ENCODE peak calls at places on chromosomes 2 and 18, in seven cellular contexts. One of them, this sample, is unnamed.

GRCh38 chr18:43534511-43534910 is 257.2 kb upstream of the SYT4 start:
- DNase-seq in A172: no peak
- DNase-seq in epithelial cell of proximal tubule: peak
- DNase-seq in stimulated activated CD4-positive, alpha-beta T cell treated with anti-CD3 and anti-CD28 coated beads, TNF-alpha, amount 100 ng/mL, for 24 hours: no peak
- DNase-seq in HEK293T: no peak
- DNase-seq in caudate nucleus: no peak
- DNase-seq in cardiac septum: no peak
- DNase-seq in this sample: no peak

GRCh38 chr18:46073474-46074331 is 1.6 kb upstream of the PSTPIP2 start:
- DNase-seq in A172: peak
- DNase-seq in epithelial cell of proximal tubule: peak
- DNase-seq in stimulated activated CD4-positive, alpha-beta T cell treated with anti-CD3 and anti-CD28 coated beads, TNF-alpha, amount 100 ng/mL, for 24 hours: peak
- DNase-seq in HEK293T: no peak
- DNase-seq in caudate nucleus: no peak
- DNase-seq in cardiac septum: no peak
- DNase-seq in this sample: peak

GRCh38 chr2:234670052-234670451 is 173.2 kb upstream of the ARL4C start:
- DNase-seq in A172: peak
- DNase-seq in epithelial cell of proximal tubule: peak
- DNase-seq in stimulated activated CD4-positive, alpha-beta T cell treated with anti-CD3 and anti-CD28 coated beads, TNF-alpha, amount 100 ng/mL, for 24 hours: no peak
- DNase-seq in HEK293T: no peak
- DNase-seq in caudate nucleus: no peak
- DNase-seq in cardiac septum: no peak
- DNase-seq in this sample: peak

GRCh38 chr2:133955174-133955573 is 298.7 kb upstream of the MGAT5 start:
- DNase-seq in A172: no peak
- DNase-seq in epithelial cell of proximal tubule: no peak
- DNase-seq in stimulated activated CD4-positive, alpha-beta T cell treated with anti-CD3 and anti-CD28 coated beads, TNF-alpha, amount 100 ng/mL, for 24 hours: no peak
- DNase-seq in HEK293T: no peak
- DNase-seq in caudate nucleus: no peak
- DNase-seq in cardiac septum: no peak
- DNase-seq in this sample: no peak

GRCh38 chr18:623760-624620 is 27.2 kb downstream of the CLUL1 start:
- DNase-seq in A172: peak
- DNase-seq in epithelial cell of proximal tubule: peak
- DNase-seq in stimulated activated CD4-positive, alpha-beta T cell treated with anti-CD3 and anti-CD28 coated beads, TNF-alpha, amount 100 ng/mL, for 24 hours: peak
- DNase-seq in HEK293T: peak
- DNase-seq in caudate nucleus: peak
- DNase-seq in cardiac septum: no peak
- DNase-seq in this sample: peak

GRCh38 chr2:231929961-231930600 is 3.9 kb upstream of the NPPC start:
- DNase-seq in A172: no peak
- DNase-seq in epithelial cell of proximal tubule: no peak
- DNase-seq in stimulated activated CD4-positive, alpha-beta T cell treated with anti-CD3 and anti-CD28 coated beads, TNF-alpha, amount 100 ng/mL, for 24 hours: no peak
- DNase-seq in HEK293T: peak
- DNase-seq in caudate nucleus: no peak
- DNase-seq in cardiac septum: peak
- DNase-seq in this sample: no peak

GRCh38 chr18:25230658-25231326 is 121.2 kb downstream of the ZNF521 start:
- DNase-seq in A172: no peak
- DNase-seq in epithelial cell of proximal tubule: no peak
- DNase-seq in stimulated activated CD4-positive, alpha-beta T cell treated with anti-CD3 and anti-CD28 coated beads, TNF-alpha, amount 100 ng/mL, for 24 hours: no peak
- DNase-seq in HEK293T: no peak
- DNase-seq in caudate nucleus: peak
- DNase-seq in cardiac septum: peak
- DNase-seq in this sample: peak

GRCh38 chr2:168934826-168935225 is 33.7 kb downstream of the G6PC2 start:
- DNase-seq in A172: no peak
- DNase-seq in epithelial cell of proximal tubule: peak
- DNase-seq in stimulated activated CD4-positive, alpha-beta T cell treated with anti-CD3 and anti-CD28 coated beads, TNF-alpha, amount 100 ng/mL, for 24 hours: no peak
- DNase-seq in HEK293T: no peak
- DNase-seq in caudate nucleus: no peak
- DNase-seq in cardiac septum: no peak
- DNase-seq in this sample: no peak

GRCh38 chr18:9916067-9916684 is 2.4 kb downstream of the VAPA start:
- DNase-seq in A172: no peak
- DNase-seq in epithelial cell of proximal tubule: no peak
- DNase-seq in stimulated activated CD4-positive, alpha-beta T cell treated with anti-CD3 and anti-CD28 coated beads, TNF-alpha, amount 100 ng/mL, for 24 hours: no peak
- DNase-seq in HEK293T: no peak
- DNase-seq in caudate nucleus: no peak
- DNase-seq in cardiac septum: no peak
- DNase-seq in this sample: no peak

GRCh38 chr18:21894619-21895367 is 154.2 kb downstream of the MIB1 start:
- DNase-seq in A172: no peak
- DNase-seq in epithelial cell of proximal tubule: peak
- DNase-seq in stimulated activated CD4-positive, alpha-beta T cell treated with anti-CD3 and anti-CD28 coated beads, TNF-alpha, amount 100 ng/mL, for 24 hours: no peak
- DNase-seq in HEK293T: no peak
- DNase-seq in caudate nucleus: no peak
- DNase-seq in cardiac septum: no peak
- DNase-seq in this sample: no peak

GRCh38 chr2:11861044-11861443 is 114.6 kb downstream of the LPIN1 start:
- DNase-seq in A172: no peak
- DNase-seq in epithelial cell of proximal tubule: no peak
- DNase-seq in stimulated activated CD4-positive, alpha-beta T cell treated with anti-CD3 and anti-CD28 coated beads, TNF-alpha, amount 100 ng/mL, for 24 hours: no peak
- DNase-seq in HEK293T: no peak
- DNase-seq in caudate nucleus: no peak
- DNase-seq in cardiac septum: no peak
- DNase-seq in this sample: no peak

GRCh38 chr2:27822049-27822448 is 50.5 kb downstream of the MRPL33 start:
- DNase-seq in A172: no peak
- DNase-seq in epithelial cell of proximal tubule: no peak
- DNase-seq in stimulated activated CD4-positive, alpha-beta T cell treated with anti-CD3 and anti-CD28 coated beads, TNF-alpha, amount 100 ng/mL, for 24 hours: no peak
- DNase-seq in HEK293T: no peak
- DNase-seq in caudate nucleus: no peak
- DNase-seq in cardiac septum: no peak
- DNase-seq in this sample: no peak

GRCh38 chr2:50513724-50514123 is 518.2 kb downstream of the NRXN1 start:
- DNase-seq in A172: no peak
- DNase-seq in epithelial cell of proximal tubule: no peak
- DNase-seq in stimulated activated CD4-positive, alpha-beta T cell treated with anti-CD3 and anti-CD28 coated beads, TNF-alpha, amount 100 ng/mL, for 24 hours: no peak
- DNase-seq in HEK293T: no peak
- DNase-seq in caudate nucleus: no peak
- DNase-seq in cardiac septum: no peak
- DNase-seq in this sample: no peak

GRCh38 chr18:58067611-58068010 is 23.6 kb downstream of the NEDD4L start:
- DNase-seq in A172: no peak
- DNase-seq in epithelial cell of proximal tubule: no peak
- DNase-seq in stimulated activated CD4-positive, alpha-beta T cell treated with anti-CD3 and anti-CD28 coated beads, TNF-alpha, amount 100 ng/mL, for 24 hours: no peak
- DNase-seq in HEK293T: no peak
- DNase-seq in caudate nucleus: no peak
- DNase-seq in cardiac septum: no peak
- DNase-seq in this sample: no peak

GRCh38 chr18:9996104-9996503 is 82.3 kb downstream of the VAPA start:
- DNase-seq in A172: no peak
- DNase-seq in epithelial cell of proximal tubule: no peak
- DNase-seq in stimulated activated CD4-positive, alpha-beta T cell treated with anti-CD3 and anti-CD28 coated beads, TNF-alpha, amount 100 ng/mL, for 24 hours: no peak
- DNase-seq in HEK293T: no peak
- DNase-seq in caudate nucleus: no peak
- DNase-seq in cardiac septum: no peak
- DNase-seq in this sample: no peak

GRCh38 chr18:7568426-7568825 is 1.3 kb downstream of the PTPRM start:
- DNase-seq in A172: no peak
- DNase-seq in epithelial cell of proximal tubule: no peak
- DNase-seq in stimulated activated CD4-positive, alpha-beta T cell treated with anti-CD3 and anti-CD28 coated beads, TNF-alpha, amount 100 ng/mL, for 24 hours: peak
- DNase-seq in HEK293T: peak
- DNase-seq in caudate nucleus: no peak
- DNase-seq in cardiac septum: peak
- DNase-seq in this sample: no peak

GRCh38 chr2:16900405-16901025 is 234.9 kb upstream of the CYRIA start:
- DNase-seq in A172: peak
- DNase-seq in epithelial cell of proximal tubule: no peak
- DNase-seq in stimulated activated CD4-positive, alpha-beta T cell treated with anti-CD3 and anti-CD28 coated beads, TNF-alpha, amount 100 ng/mL, for 24 hours: no peak
- DNase-seq in HEK293T: no peak
- DNase-seq in caudate nucleus: no peak
- DNase-seq in cardiac septum: no peak
- DNase-seq in this sample: peak

GRCh38 chr18:49230331-49230730 is 230.1 kb downstream of the DYM start:
- DNase-seq in A172: no peak
- DNase-seq in epithelial cell of proximal tubule: no peak
- DNase-seq in stimulated activated CD4-positive, alpha-beta T cell treated with anti-CD3 and anti-CD28 coated beads, TNF-alpha, amount 100 ng/mL, for 24 hours: no peak
- DNase-seq in HEK293T: no peak
- DNase-seq in caudate nucleus: no peak
- DNase-seq in cardiac septum: no peak
- DNase-seq in this sample: no peak

GRCh38 chr18:23822590-23823385 is 133.5 kb downstream of the LAMA3 start:
- DNase-seq in A172: peak
- DNase-seq in epithelial cell of proximal tubule: peak
- DNase-seq in stimulated activated CD4-positive, alpha-beta T cell treated with anti-CD3 and anti-CD28 coated beads, TNF-alpha, amount 100 ng/mL, for 24 hours: no peak
- DNase-seq in HEK293T: no peak
- DNase-seq in caudate nucleus: no peak
- DNase-seq in cardiac septum: no peak
- DNase-seq in this sample: peak

GRCh38 chr2:55712477-55713060 is 18.9 kb upstream of the PNPT1 start:
- DNase-seq in A172: no peak
- DNase-seq in epithelial cell of proximal tubule: no peak
- DNase-seq in stimulated activated CD4-positive, alpha-beta T cell treated with anti-CD3 and anti-CD28 coated beads, TNF-alpha, amount 100 ng/mL, for 24 hours: no peak
- DNase-seq in HEK293T: no peak
- DNase-seq in caudate nucleus: no peak
- DNase-seq in cardiac septum: no peak
- DNase-seq in this sample: no peak

GRCh38 chr18:55779711-55780590 is 192.0 kb upstream of the TCF4 start:
- DNase-seq in A172: no peak
- DNase-seq in epithelial cell of proximal tubule: no peak
- DNase-seq in stimulated activated CD4-positive, alpha-beta T cell treated with anti-CD3 and anti-CD28 coated beads, TNF-alpha, amount 100 ng/mL, for 24 hours: no peak
- DNase-seq in HEK293T: peak
- DNase-seq in caudate nucleus: peak
- DNase-seq in cardiac septum: no peak
- DNase-seq in this sample: no peak

GRCh38 chr18:8190980-8191379 is 418.3 kb upstream of the RAB12 start:
- DNase-seq in A172: no peak
- DNase-seq in epithelial cell of proximal tubule: no peak
- DNase-seq in stimulated activated CD4-positive, alpha-beta T cell treated with anti-CD3 and anti-CD28 coated beads, TNF-alpha, amount 100 ng/mL, for 24 hours: no peak
- DNase-seq in HEK293T: no peak
- DNase-seq in caudate nucleus: no peak
- DNase-seq in cardiac septum: no peak
- DNase-seq in this sample: no peak

GRCh38 chr2:145158051-145158586 is 638.2 kb upstream of the ZEB2 start:
- DNase-seq in A172: peak
- DNase-seq in epithelial cell of proximal tubule: no peak
- DNase-seq in stimulated activated CD4-positive, alpha-beta T cell treated with anti-CD3 and anti-CD28 coated beads, TNF-alpha, amount 100 ng/mL, for 24 hours: no peak
- DNase-seq in HEK293T: no peak
- DNase-seq in caudate nucleus: no peak
- DNase-seq in cardiac septum: no peak
- DNase-seq in this sample: peak

GRCh38 chr2:85017436-85018048 is 46.6 kb downstream of the KCMF1 start:
- DNase-seq in A172: peak
- DNase-seq in epithelial cell of proximal tubule: no peak
- DNase-seq in stimulated activated CD4-positive, alpha-beta T cell treated with anti-CD3 and anti-CD28 coated beads, TNF-alpha, amount 100 ng/mL, for 24 hours: no peak
- DNase-seq in HEK293T: no peak
- DNase-seq in caudate nucleus: no peak
- DNase-seq in cardiac septum: no peak
- DNase-seq in this sample: no peak

GRCh38 chr2:16181062-16181740 is 240.9 kb downstream of the MYCN start:
- DNase-seq in A172: no peak
- DNase-seq in epithelial cell of proximal tubule: no peak
- DNase-seq in stimulated activated CD4-positive, alpha-beta T cell treated with anti-CD3 and anti-CD28 coated beads, TNF-alpha, amount 100 ng/mL, for 24 hours: no peak
- DNase-seq in HEK293T: no peak
- DNase-seq in caudate nucleus: no peak
- DNase-seq in cardiac septum: no peak
- DNase-seq in this sample: no peak

GRCh38 chr2:222622900-222623299 is 33.0 kb downstream of the FARSB start:
- DNase-seq in A172: no peak
- DNase-seq in epithelial cell of proximal tubule: no peak
- DNase-seq in stimulated activated CD4-positive, alpha-beta T cell treated with anti-CD3 and anti-CD28 coated beads, TNF-alpha, amount 100 ng/mL, for 24 hours: no peak
- DNase-seq in HEK293T: no peak
- DNase-seq in caudate nucleus: no peak
- DNase-seq in cardiac septum: no peak
- DNase-seq in this sample: no peak

GRCh38 chr2:227472265-227473018 is 486 bp downstream of the AGFG1 start:
- DNase-seq in A172: no peak
- DNase-seq in epithelial cell of proximal tubule: no peak
- DNase-seq in stimulated activated CD4-positive, alpha-beta T cell treated with anti-CD3 and anti-CD28 coated beads, TNF-alpha, amount 100 ng/mL, for 24 hours: peak
- DNase-seq in HEK293T: peak
- DNase-seq in caudate nucleus: no peak
- DNase-seq in cardiac septum: peak
- DNase-seq in this sample: no peak

GRCh38 chr2:175964195-175964594 is 37.9 kb downstream of the LNPK start:
- DNase-seq in A172: no peak
- DNase-seq in epithelial cell of proximal tubule: no peak
- DNase-seq in stimulated activated CD4-positive, alpha-beta T cell treated with anti-CD3 and anti-CD28 coated beads, TNF-alpha, amount 100 ng/mL, for 24 hours: no peak
- DNase-seq in HEK293T: no peak
- DNase-seq in caudate nucleus: no peak
- DNase-seq in cardiac septum: no peak
- DNase-seq in this sample: no peak

GRCh38 chr2:28082131-28082530 is 191.6 kb downstream of the BABAM2 start:
- DNase-seq in A172: peak
- DNase-seq in epithelial cell of proximal tubule: no peak
- DNase-seq in stimulated activated CD4-positive, alpha-beta T cell treated with anti-CD3 and anti-CD28 coated beads, TNF-alpha, amount 100 ng/mL, for 24 hours: no peak
- DNase-seq in HEK293T: no peak
- DNase-seq in caudate nucleus: no peak
- DNase-seq in cardiac septum: no peak
- DNase-seq in this sample: peak

GRCh38 chr2:47091118-47091517 is 64.0 kb downstream of the STPG4 start:
- DNase-seq in A172: peak
- DNase-seq in epithelial cell of proximal tubule: no peak
- DNase-seq in stimulated activated CD4-positive, alpha-beta T cell treated with anti-CD3 and anti-CD28 coated beads, TNF-alpha, amount 100 ng/mL, for 24 hours: no peak
- DNase-seq in HEK293T: no peak
- DNase-seq in caudate nucleus: no peak
- DNase-seq in cardiac septum: no peak
- DNase-seq in this sample: peak

GRCh38 chr18:44696892-44697291 is 16.2 kb downstream of the SETBP1 start:
- DNase-seq in A172: no peak
- DNase-seq in epithelial cell of proximal tubule: no peak
- DNase-seq in stimulated activated CD4-positive, alpha-beta T cell treated with anti-CD3 and anti-CD28 coated beads, TNF-alpha, amount 100 ng/mL, for 24 hours: no peak
- DNase-seq in HEK293T: no peak
- DNase-seq in caudate nucleus: no peak
- DNase-seq in cardiac septum: no peak
- DNase-seq in this sample: no peak

GRCh38 chr2:33223851-33224250 is 252.6 kb upstream of the RASGRP3 start:
- DNase-seq in A172: no peak
- DNase-seq in epithelial cell of proximal tubule: no peak
- DNase-seq in stimulated activated CD4-positive, alpha-beta T cell treated with anti-CD3 and anti-CD28 coated beads, TNF-alpha, amount 100 ng/mL, for 24 hours: no peak
- DNase-seq in HEK293T: no peak
- DNase-seq in caudate nucleus: no peak
- DNase-seq in cardiac septum: no peak
- DNase-seq in this sample: no peak

GRCh38 chr2:16962459-16962858 is 296.8 kb upstream of the CYRIA start:
- DNase-seq in A172: no peak
- DNase-seq in epithelial cell of proximal tubule: no peak
- DNase-seq in stimulated activated CD4-positive, alpha-beta T cell treated with anti-CD3 and anti-CD28 coated beads, TNF-alpha, amount 100 ng/mL, for 24 hours: no peak
- DNase-seq in HEK293T: no peak
- DNase-seq in caudate nucleus: no peak
- DNase-seq in cardiac septum: no peak
- DNase-seq in this sample: no peak

GRCh38 chr2:169372561-169372960 is 10.2 kb upstream of the LRP2 start:
- DNase-seq in A172: no peak
- DNase-seq in epithelial cell of proximal tubule: no peak
- DNase-seq in stimulated activated CD4-positive, alpha-beta T cell treated with anti-CD3 and anti-CD28 coated beads, TNF-alpha, amount 100 ng/mL, for 24 hours: no peak
- DNase-seq in HEK293T: no peak
- DNase-seq in caudate nucleus: no peak
- DNase-seq in cardiac septum: no peak
- DNase-seq in this sample: no peak

GRCh38 chr2:186716899-186717811 is 23.3 kb downstream of the FAM171B start:
- DNase-seq in A172: no peak
- DNase-seq in epithelial cell of proximal tubule: no peak
- DNase-seq in stimulated activated CD4-positive, alpha-beta T cell treated with anti-CD3 and anti-CD28 coated beads, TNF-alpha, amount 100 ng/mL, for 24 hours: no peak
- DNase-seq in HEK293T: no peak
- DNase-seq in caudate nucleus: no peak
- DNase-seq in cardiac septum: no peak
- DNase-seq in this sample: no peak

GRCh38 chr2:85326946-85327756 is 638 bp downstream of the TGOLN2 start:
- DNase-seq in A172: peak
- DNase-seq in epithelial cell of proximal tubule: no peak
- DNase-seq in stimulated activated CD4-positive, alpha-beta T cell treated with anti-CD3 and anti-CD28 coated beads, TNF-alpha, amount 100 ng/mL, for 24 hours: peak
- DNase-seq in HEK293T: peak
- DNase-seq in caudate nucleus: peak
- DNase-seq in cardiac septum: no peak
- DNase-seq in this sample: peak

GRCh38 chr2:162074937-162075688 is 1.1 kb upstream of the DPP4 start:
- DNase-seq in A172: no peak
- DNase-seq in epithelial cell of proximal tubule: no peak
- DNase-seq in stimulated activated CD4-positive, alpha-beta T cell treated with anti-CD3 and anti-CD28 coated beads, TNF-alpha, amount 100 ng/mL, for 24 hours: no peak
- DNase-seq in HEK293T: no peak
- DNase-seq in caudate nucleus: no peak
- DNase-seq in cardiac septum: no peak
- DNase-seq in this sample: peak

GRCh38 chr2:128424806-128425205 is 106.1 kb upstream of the HS6ST1 start:
- DNase-seq in A172: no peak
- DNase-seq in epithelial cell of proximal tubule: no peak
- DNase-seq in stimulated activated CD4-positive, alpha-beta T cell treated with anti-CD3 and anti-CD28 coated beads, TNF-alpha, amount 100 ng/mL, for 24 hours: no peak
- DNase-seq in HEK293T: no peak
- DNase-seq in caudate nucleus: no peak
- DNase-seq in cardiac septum: peak
- DNase-seq in this sample: no peak